ENCODE peak calls at places on chromosome 20, in five cellular contexts. U, N, I, B and J are unnamed samples.

GRCh38 chr20:30811896-30812671 is 445.4 kb upstream of the DEFB115 start:
- DNase-seq in U (peak; percentile 16), N (peak; percentile 59), I (no peak), B (no peak), J (peak; percentile 53)

GRCh38 chr20:35967979-35968640 is at the start of gene CNBD2:
- DNase-seq in U (no peak), N (no peak), I (no peak), B (no peak), J (no peak)

GRCh38 chr20:47857142-47857993 is 72.1 kb upstream of the SULF2 start:
- DNase-seq in U (no peak), N (peak; percentile 32), I (no peak), B (no peak), J (peak; percentile 85)

GRCh38 chr20:35269055-35269781 is 8.7 kb downstream of the MMP24OS start:
- DNase-seq in U (peak; percentile 67), N (peak; percentile 50), I (peak; percentile 76), B (peak; percentile 66), J (peak; percentile 48)

GRCh38 chr20:54148947-54149764 is 24.6 kb downstream of the CYP24A1 start:
- DNase-seq in U (peak; percentile 100), N (peak; percentile 27), I (peak; percentile 88), B (no peak), J (no peak)

GRCh38 chr20:50980851-50981713 is 22.5 kb downstream of the MOCS3 start:
- DNase-seq in U (peak; percentile 94), N (peak; percentile 52), I (peak; percentile 60), B (peak; percentile 58), J (peak; percentile 50)

GRCh38 chr20:25274481-25274880 is 26.6 kb downstream of the PYGB start:
- DNase-seq in U (no peak), N (no peak), I (no peak), B (no peak), J (no peak)

GRCh38 chr20:10848810-10849370 is 175.1 kb upstream of the JAG1 start:
- DNase-seq in U (peak; percentile 95), N (peak; percentile 86), I (peak; percentile 64), B (peak; percentile 62), J (peak; percentile 92)

GRCh38 chr20:539848-540247 is 3.7 kb downstream of the CSNK2A1 start:
- DNase-seq in U (peak; percentile 49), N (peak; percentile 62), I (no peak), B (peak; percentile 73), J (peak; percentile 41)

GRCh38 chr20:53195882-53196610 is 223.9 kb downstream of the TSHZ2 start:
- DNase-seq in U (no peak), N (no peak), I (no peak), B (no peak), J (no peak)

GRCh38 chr20:59824711-59825562 is 108.5 kb downstream of the SYCP2 start:
- DNase-seq in U (no peak), N (no peak), I (no peak), B (no peak), J (no peak)

GRCh38 chr20:44247676-44248419 is 740 bp downstream of the GDAP1L1 start:
- DNase-seq in U (no peak), N (peak; percentile 5), I (peak; percentile 56), B (peak; percentile 12), J (peak; percentile 32)

GRCh38 chr20:60906555-60906954 is 345.5 kb upstream of the CDH4 start:
- DNase-seq in U (no peak), N (no peak), I (no peak), B (no peak), J (no peak)

GRCh38 chr20:5451643-5452210 is 135.0 kb upstream of the PROKR2 start:
- DNase-seq in U (no peak), N (no peak), I (no peak), B (no peak), J (no peak)

GRCh38 chr20:35318502-35319157 is 26.4 kb upstream of the FAM83C start:
- DNase-seq in U (peak; percentile 99), N (peak; percentile 98), I (peak; percentile 64), B (peak; percentile 74), J (peak; percentile 77)

GRCh38 chr20:50425076-50425475 is 85.1 kb upstream of the PTPN1 start:
- DNase-seq in U (no peak), N (no peak), I (no peak), B (no peak), J (no peak)

GRCh38 chr20:47727170-47727880 is 58.0 kb downstream of the SULF2 start:
- DNase-seq in U (no peak), N (no peak), I (no peak), B (no peak), J (no peak)

GRCh38 chr20:36132802-36133211 is 21.7 kb upstream of the EPB41L1 start:
- DNase-seq in U (no peak), N (no peak), I (no peak), B (no peak), J (no peak)

GRCh38 chr20:25077610-25078169 is 4.3 kb downstream of the VSX1 start:
- DNase-seq in U (no peak), N (no peak), I (peak; percentile 60), B (no peak), J (no peak)

GRCh38 chr20:49245921-49246740 is 26.9 kb downstream of the DDX27 start:
- DNase-seq in U (peak; percentile 70), N (peak; percentile 35), I (peak; percentile 73), B (peak; percentile 72), J (peak; percentile 47)

GRCh38 chr20:15986690-15987089 is 586.6 kb downstream of the KIF16B start:
- DNase-seq in U (no peak), N (no peak), I (no peak), B (no peak), J (no peak)

GRCh38 chr20:43750774-43751166 is 24.0 kb upstream of the GTSF1L start:
- DNase-seq in U (peak; percentile 17), N (no peak), I (no peak), B (no peak), J (no peak)

GRCh38 chr20:59382326-59382725 is 81.9 kb downstream of the EDN3 start:
- DNase-seq in U (no peak), N (no peak), I (no peak), B (no peak), J (no peak)

GRCh38 chr20:22763257-22763906 is 179.0 kb upstream of the FOXA2 start:
- DNase-seq in U (peak; percentile 30), N (peak; percentile 91), I (peak; percentile 55), B (peak; percentile 51), J (no peak)

GRCh38 chr20:22771706-22772105 is 187.3 kb upstream of the FOXA2 start:
- DNase-seq in U (peak; percentile 94), N (peak; percentile 36), I (no peak), B (no peak), J (no peak)

GRCh38 chr20:22770240-22770800 is 185.9 kb upstream of the FOXA2 start:
- DNase-seq in U (no peak), N (no peak), I (no peak), B (no peak), J (no peak)

GRCh38 chr20:22768779-22769178 is 184.4 kb upstream of the FOXA2 start:
- DNase-seq in U (peak; percentile 74), N (no peak), I (no peak), B (no peak), J (no peak)

GRCh38 chr20:22768266-22768665 is 183.9 kb upstream of the FOXA2 start:
- DNase-seq in U (no peak), N (no peak), I (no peak), B (no peak), J (no peak)
- H3K4me2 ChIP-seq in U (peak overlapping the region; percentile 66), N (no peak overlapping the region), I (peak overlapping the region; percentile 59), B (no peak overlapping the region), J (no peak overlapping the region)

GRCh38 chr20:22213271-22213670 is 371.1 kb downstream of the FOXA2 start:
- DNase-seq in U (no peak), N (no peak), I (no peak), B (no peak), J (no peak)
- H3K4me2 ChIP-seq in U (no peak overlapping the region), N (no peak overlapping the region), I (no peak overlapping the region), B (no peak overlapping the region), J (no peak overlapping the region)

GRCh38 chr20:3783516-3784225 is 2.4 kb upstream of the SPEF1 start:
- DNase-seq in U (no peak), N (no peak), I (no peak), B (no peak), J (no peak)

GRCh38 chr20:3784863-3785239 is 1.7 kb downstream of the CENPB start:
- DNase-seq in U (no peak), N (no peak), I (no peak), B (no peak), J (no peak)

GRCh38 chr20:3785240-3786125 is 1.1 kb downstream of the CENPB start:
- DNase-seq in U (peak; percentile 36), N (no peak), I (no peak), B (peak; percentile 24), J (peak; percentile 32)

GRCh38 chr20:3783068-3783489 is 1.8 kb upstream of the SPEF1 start:
- DNase-seq in U (peak; percentile 39), N (no peak), I (no peak), B (no peak), J (no peak)

GRCh38 chr20:3784226-3784853 is 2.2 kb downstream of the CENPB start:
- DNase-seq in U (no peak), N (no peak), I (no peak), B (no peak), J (no peak)
- H3K4me2 ChIP-seq in U (peak overlapping the region; percentile 98), N (peak overlapping the region; percentile 98), I (peak overlapping the region; percentile 97), B (peak overlapping the region; percentile 5), J (peak overlapping the region; percentile 90)

GRCh38 chr20:38127920-38128528 is 37.0 kb downstream of the TGM2 start:
- DNase-seq in U (no peak), N (no peak), I (no peak), B (no peak), J (no peak)
- H3K4me2 ChIP-seq in U (no peak overlapping the region), N (no peak overlapping the region), I (no peak overlapping the region), B (no peak overlapping the region), J (no peak overlapping the region)

GRCh38 chr20:23139524-23139923 is 53.4 kb upstream of the CD93 start:
- DNase-seq in U (no peak), N (peak; percentile 82), I (no peak), B (no peak), J (no peak)

GRCh38 chr20:23143098-23143497 is 57.0 kb upstream of the CD93 start:
- DNase-seq in U (peak; percentile 88), N (peak; percentile 76), I (peak; percentile 87), B (peak; percentile 94), J (peak; percentile 81)

GRCh38 chr20:23141450-23142161 is 55.5 kb upstream of the CD93 start:
- DNase-seq in U (no peak), N (no peak), I (no peak), B (no peak), J (peak; percentile 89)

GRCh38 chr20:23142162-23143050 is 56.3 kb upstream of the CD93 start:
- DNase-seq in U (peak; percentile 68), N (peak; percentile 63), I (no peak), B (no peak), J (no peak)

GRCh38 chr20:23141016-23141415 is 54.9 kb upstream of the CD93 start:
- DNase-seq in U (no peak), N (no peak), I (no peak), B (no peak), J (peak; percentile 62)
- H3K4me2 ChIP-seq in U (no peak overlapping the region), N (no peak overlapping the region), I (no peak overlapping the region), B (no peak overlapping the region), J (no peak overlapping the region)

GRCh38 chr20:57654363-57654997 is 34.3 kb upstream of the ZBP1 start:
- DNase-seq in U (peak; percentile 79), N (peak; percentile 38), I (peak; percentile 87), B (peak; percentile 69), J (peak; percentile 66)
- H3K4me2 ChIP-seq in U (no peak overlapping the region), N (no peak overlapping the region), I (peak overlapping the region; percentile 9), B (no peak overlapping the region), J (no peak overlapping the region)